ENCODE peak calls at places on chromosome 3, in seven cellular contexts. B is thoracic aorta, V is fibroblast of lung, D is heart right ventricle, U is left ventricle myocardium inferior, L is psoas muscle, O is lung. A is an unnamed sample.
A peak's percentile ranks its signal among the peaks of the same experiment; 100 is the strongest.

GRCh38 chr3:108388136-108389132 is 92.1 kb downstream of the HHLA2 start:
- DNase-seq in B (no peak), V (peak; percentile 70), D (no peak), U (no peak), L (no peak), O (no peak), A (no peak)

GRCh38 chr3:48157215-48157840 is 30.9 kb downstream of the CDC25A start:
- DNase-seq in B (no peak), V (peak; percentile 52), D (no peak), U (no peak), L (no peak), O (no peak), A (no peak)

GRCh38 chr3:24220859-24221657 is 273.6 kb downstream of the THRB start:
- DNase-seq in B (peak; percentile 20), V (peak; percentile 98), D (no peak), U (no peak), L (peak; percentile 58), O (no peak), A (no peak)

GRCh38 chr3:52829906-52830463 is 487 bp downstream of the ITIH4 start:
- DNase-seq in B (no peak), V (no peak), D (no peak), U (no peak), L (no peak), O (no peak), A (no peak)

GRCh38 chr3:123186695-123187094 is 15.0 kb upstream of the SEC22A start:
- DNase-seq in B (no peak), V (no peak), D (no peak), U (no peak), L (no peak), O (no peak), A (no peak)

GRCh38 chr3:188802645-188803044 is 369.1 kb upstream of the TPRG1 start:
- DNase-seq in B (no peak), V (no peak), D (no peak), U (no peak), L (no peak), O (no peak), A (no peak)

GRCh38 chr3:45947361-45947760 is 4.1 kb downstream of the CXCR6 start:
- DNase-seq in B (no peak), V (no peak), D (no peak), U (no peak), L (no peak), O (no peak), A (no peak)

GRCh38 chr3:36734742-36735141 is 29.6 kb downstream of the DCLK3 start:
- DNase-seq in B (no peak), V (no peak), D (no peak), U (no peak), L (no peak), O (no peak), A (no peak)

GRCh38 chr3:31836397-31837075 is 144.5 kb downstream of the OSBPL10 start:
- DNase-seq in B (no peak), V (no peak), D (no peak), U (no peak), L (no peak), O (no peak), A (no peak)

GRCh38 chr3:152039887-152040286 is 166.4 kb downstream of the SUCNR1 start:
- DNase-seq in B (no peak), V (no peak), D (no peak), U (no peak), L (no peak), O (no peak), A (no peak)

GRCh38 chr3:117035785-117036184 is 326.2 kb downstream of the TUSC7 start:
- DNase-seq in B (no peak), V (peak; percentile 4), D (peak; percentile 13), U (peak; percentile 16), L (peak; percentile 52), O (no peak), A (no peak)

GRCh38 chr3:188472331-188472730 is 318.4 kb downstream of the LPP start:
- DNase-seq in B (no peak), V (peak; percentile 68), D (no peak), U (no peak), L (no peak), O (no peak), A (no peak)

GRCh38 chr3:10743366-10744097 is 72.5 kb upstream of the SLC6A11 start:
- DNase-seq in B (no peak), V (no peak), D (no peak), U (no peak), L (no peak), O (no peak), A (no peak)

GRCh38 chr3:169170456-169170855 is 493.1 kb downstream of the MECOM start:
- DNase-seq in B (no peak), V (no peak), D (no peak), U (no peak), L (no peak), O (no peak), A (no peak)

GRCh38 chr3:20692675-20693074 is 506.7 kb upstream of the SGO1 start:
- DNase-seq in B (no peak), V (no peak), D (no peak), U (no peak), L (no peak), O (no peak), A (no peak)

GRCh38 chr3:133894334-133895207 is 1.1 kb downstream of the RAB6B start:
- DNase-seq in B (no peak), V (no peak), D (peak; percentile 34), U (no peak), L (no peak), O (peak; percentile 22), A (no peak)
- TF ChIP-seq CTCF in B (no peak), V (no peak), D (no peak), U (no peak), L (no peak), O (no peak), A (peak; percentile 7)

GRCh38 chr3:112395166-112395894 is 62.4 kb downstream of the CD200 start:
- DNase-seq in B (no peak), V (peak; percentile 65), D (no peak), U (no peak), L (no peak), O (no peak), A (no peak)
- H3K27ac ChIP-seq in B (peak overlapping the region; percentile 96), V (no peak overlapping the region), D (peak overlapping the region; percentile 28), U (peak overlapping the region; percentile 17), L (no peak overlapping the region), O (no peak overlapping the region), A (no peak overlapping the region)

GRCh38 chr3:186760141-186760813 is 23.1 kb upstream of the EIF4A2 start:
- DNase-seq in B (no peak), V (no peak), D (no peak), U (no peak), L (no peak), O (no peak), A (no peak)
- TF ChIP-seq CTCF in B (no peak), V (no peak), D (no peak), U (no peak), L (no peak), O (no peak), A (no peak)

GRCh38 chr3:16377847-16378302 is 112.9 kb downstream of the OXNAD1 start:
- DNase-seq in B (no peak), V (no peak), D (no peak), U (no peak), L (no peak), O (no peak), A (no peak)

GRCh38 chr3:16378415-16378814 is 113.4 kb downstream of the OXNAD1 start:
- DNase-seq in B (no peak), V (no peak), D (no peak), U (no peak), L (no peak), O (no peak), A (no peak)

GRCh38 chr3:16379838-16380237 is 114.8 kb downstream of the OXNAD1 start:
- DNase-seq in B (no peak), V (no peak), D (no peak), U (no peak), L (no peak), O (no peak), A (no peak)

GRCh38 chr3:16380421-16380820 is 115.4 kb downstream of the OXNAD1 start:
- DNase-seq in B (no peak), V (no peak), D (no peak), U (no peak), L (no peak), O (no peak), A (no peak)

DNA sequence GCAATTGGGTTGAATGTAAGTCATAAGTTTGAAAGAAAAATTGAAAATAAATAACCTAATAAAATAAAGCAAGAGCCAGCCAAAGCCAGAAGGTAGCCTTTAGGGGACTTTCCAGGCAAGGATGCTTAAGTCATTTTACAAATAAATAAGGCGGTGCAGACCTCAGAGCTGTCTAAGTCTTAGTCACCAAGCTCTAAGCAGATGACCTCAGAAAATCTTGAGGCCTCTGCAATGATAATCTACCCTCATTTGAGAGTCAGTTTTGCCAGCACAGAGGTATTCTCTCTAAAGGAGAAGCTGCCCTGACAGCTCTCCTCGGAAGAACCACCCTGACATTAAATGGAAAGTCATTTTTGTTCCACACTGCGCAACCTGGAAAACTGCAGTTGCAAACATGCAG is 113.9 kb downstream of the OXNAD1 start:
- DNase-seq in B (no peak), V (peak; percentile 73), D (no peak), U (no peak), L (no peak), O (no peak), A (no peak)
- H3K27ac ChIP-seq in B (no peak overlapping the region), V (peak overlapping the region; percentile 13), D (peak overlapping the region; percentile 32), U (peak overlapping the region; percentile 86), L (no peak overlapping the region), O (no peak overlapping the region), A (no peak overlapping the region)

GRCh38 chr3:148648685-148649352 is 48.9 kb upstream of the AGTR1 start:
- DNase-seq in B (no peak), V (peak; percentile 82), D (no peak), U (no peak), L (no peak), O (no peak), A (no peak)
- TF ChIP-seq CTCF in B (no peak), V (no peak), D (no peak), U (no peak), L (no peak), O (no peak), A (no peak)

GRCh38 chr3:38139652-38140051 is 1.2 kb downstream of the MYD88 start:
- DNase-seq in B (no peak), V (no peak), D (no peak), U (no peak), L (no peak), O (peak; percentile 24), A (no peak)
- H3K27ac ChIP-seq in B (no peak overlapping the region), V (no peak overlapping the region), D (peak overlapping the region; percentile 96), U (no peak overlapping the region), L (no peak overlapping the region), O (no peak overlapping the region), A (no peak overlapping the region)